ENCODE peak calls at places on chromosome X, in ten cellular contexts. S, I, U, Q, W, J, M, P, L and G are unnamed samples.

GRCh38 chrX:7252013-7252610 is 104.2 kb upstream of the PUDP start:
- DNase-seq in J (no peak), S (no peak), P (no peak), U (no peak), Q (no peak), W (no peak), I (no peak), L (no peak), M (peak; percentile 51), G (no peak)

GRCh38 chrX:38919202-38919601 is 117.9 kb downstream of the MID1IP1 start:
- DNase-seq in U (no peak), L (no peak), P (no peak), M (no peak), Q (no peak), W (no peak), S (no peak), J (no peak), I (no peak), G (no peak)

GRCh38 chrX:40095588-40096394 is 2.0 kb downstream of the BCOR start:
- DNase-seq in U (no peak), M (no peak), S (no peak), J (no peak), Q (no peak), P (peak; percentile 27), W (peak; percentile 71), L (no peak), I (no peak), G (no peak)

GRCh38 chrX:1244164-1245076 is 24.2 kb upstream of the CSF2RA start:
- DNase-seq in M (no peak), W (peak; percentile 93), J (peak; percentile 38), L (no peak), I (no peak), S (no peak), U (no peak), P (peak; percentile 31), Q (peak; percentile 42), G (peak; percentile 26)

GRCh38 chrX:41655631-41656030 is 33.1 kb upstream of the GPR34 start:
- DNase-seq in W (no peak), J (no peak), S (peak; percentile 5), P (no peak), I (no peak), Q (no peak), U (no peak), M (no peak), L (no peak), G (no peak)

GRCh38 chrX:149699761-149700160 is 12.1 kb upstream of the MAGEA11 start:
- DNase-seq in J (no peak), M (no peak), W (no peak), I (no peak), P (no peak), Q (no peak), L (no peak), S (no peak), U (no peak), G (no peak)

GRCh38 chrX:147912093-147912801 is 528 bp downstream of the FMR1 start:
- DNase-seq in U (peak; percentile 27), M (peak; percentile 7), J (peak; percentile 12), I (no peak), P (peak; percentile 25), L (no peak), Q (peak; percentile 34), S (peak; percentile 29), W (peak; percentile 68), G (peak; percentile 16)

GRCh38 chrX:68433981-68434299 is 645 bp upstream of the OPHN1 start:
- DNase-seq in W (no peak), U (no peak), L (no peak), S (no peak), Q (no peak), I (no peak), P (no peak), J (no peak), M (no peak), G (peak; percentile 1)

GRCh38 chrX:21958888-21959287 is 18.4 kb downstream of the SMS start:
- DNase-seq in Q (no peak), W (peak; percentile 4), I (no peak), U (no peak), J (no peak), L (no peak), M (no peak), S (no peak), P (no peak), G (no peak)

GRCh38 chrX:107704587-107704986 is 71.0 kb downstream of the TSC22D3 start:
- DNase-seq in M (no peak), W (no peak), U (no peak), P (no peak), I (no peak), S (no peak), J (no peak), L (no peak), Q (no peak), G (no peak)

GRCh38 chrX:86028681-86029080 is 18.7 kb downstream of the CHM start:
- DNase-seq in W (no peak), J (no peak), M (no peak), Q (no peak), S (no peak), I (no peak), P (no peak), L (no peak), U (no peak), G (no peak)

GRCh38 chrX:30620980-30621716 is 32.1 kb upstream of the GK start:
- DNase-seq in M (no peak), U (no peak), Q (no peak), P (no peak), L (no peak), I (no peak), W (no peak), J (no peak), S (peak; percentile 44), G (no peak)

GRCh38 chrX:116873678-116874077 is 410.9 kb upstream of the CT83 start:
- DNase-seq in J (no peak), S (no peak), M (no peak), P (no peak), U (no peak), L (no peak), W (no peak), I (no peak), Q (no peak), G (no peak)

GRCh38 chrX:103817502-103817901 is 14.6 kb downstream of the RAB9B start:
- DNase-seq in S (peak; percentile 27), P (no peak), J (peak; percentile 52), W (no peak), L (no peak), U (no peak), I (peak; percentile 2), Q (peak; percentile 59), M (no peak), G (peak; percentile 59)

GRCh38 chrX:132957211-132958085 is 981 bp downstream of the HS6ST2 start:
- DNase-seq in Q (peak; percentile 62), J (peak; percentile 66), U (peak; percentile 31), I (no peak), L (no peak), M (peak; percentile 3), W (no peak), S (no peak), P (no peak), G (peak; percentile 56)

GRCh38 chrX:113192418-113192817 is 351.8 kb upstream of the AMOT start:
- DNase-seq in U (no peak), Q (no peak), J (no peak), P (no peak), L (no peak), W (no peak), S (no peak), M (no peak), I (no peak), G (no peak)

GRCh38 chrX:67780694-67781109 is 236.9 kb downstream of the AR start:
- DNase-seq in Q (no peak), J (no peak), U (peak; percentile 9), M (peak; percentile 9), W (no peak), L (no peak), I (no peak), S (peak; percentile 36), P (no peak), G (no peak)

GRCh38 chrX:119240356-119240755 is 4.3 kb downstream of the PGRMC1 start:
- DNase-seq in L (no peak), M (no peak), Q (no peak), I (no peak), U (no peak), W (no peak), S (peak; percentile 57), P (no peak), J (no peak), G (no peak)

GRCh38 chrX:65695849-65696248 is 28.4 kb downstream of the MSN start:
- DNase-seq in I (no peak), W (no peak), Q (no peak), J (no peak), P (no peak), U (no peak), L (no peak), M (no peak), S (no peak), G (no peak)